ENCODE peak calls at places on chromosomes 16 and 17, in four cellular contexts. J is DMS153; R is ovary; Q is activated CD8-positive, alpha-beta memory T cell treated with anti-CD3 and anti-CD28 coated beads for 4 hours. H is an unnamed sample.

GRCh38 chr17:50381920-50382319 is 8.9 kb downstream of the EME1 start:
- DNase-seq in J (no peak), R (no peak), Q (no peak), H (no peak)

GRCh38 chr17:145671-146541 is 8.5 kb downstream of the SCGB1C2 start:
- DNase-seq in R (peak), Q (no peak), J (no peak), H (no peak)

GRCh38 chr17:45435481-45435880 is 2.8 kb upstream of the ARHGAP27 start:
- DNase-seq in R (no peak), J (no peak), Q (no peak), H (no peak)

GRCh38 chr17:28599311-28600184 is 723 bp upstream of the SPAG5 start:
- DNase-seq in R (peak), Q (peak), J (peak), H (peak)

GRCh38 chr17:40310882-40311391 is 2.0 kb downstream of the RARA start:
- DNase-seq in J (no peak), Q (no peak), R (peak), H (no peak)

GRCh38 chr17:4035081-4035680 is 70.9 kb upstream of the ATP2A3 start:
- DNase-seq in Q (no peak), R (no peak), J (no peak), H (no peak)

GRCh38 chr17:50203086-50203485 is 1.7 kb upstream of the COL1A1 start:
- DNase-seq in R (no peak), Q (no peak), J (no peak), H (no peak)

GRCh38 chr17:64384253-64385186 is 6.1 kb downstream of the PECAM1 start:
- DNase-seq in J (no peak), Q (no peak), R (no peak), H (no peak)

GRCh38 chr17:9957244-9957643 is 52.2 kb upstream of the RCVRN start:
- DNase-seq in R (no peak), Q (no peak), J (no peak), H (no peak)

GRCh38 chr16:66858740-66859396 is 14.7 kb downstream of the CA7 start:
- DNase-seq in Q (no peak), J (no peak), R (no peak), H (peak)

GRCh38 chr16:56549744-56550385 is 15.0 kb upstream of the MT4 start:
- DNase-seq in R (no peak), Q (no peak), J (no peak), H (no peak)

GRCh38 chr17:77609553-77610517 is 348.7 kb upstream of the TNRC6C start:
- DNase-seq in Q (peak), R (no peak), J (no peak), H (no peak)

GRCh38 chr16:15493416-15494181 is 59.2 kb downstream of the BMERB1 start:
- DNase-seq in R (no peak), Q (no peak), J (no peak), H (no peak)

GRCh38 chr16:80931985-80932720 is 74.5 kb downstream of the CMC2 start:
- DNase-seq in Q (no peak), J (no peak), R (peak), H (no peak)

GRCh38 chr17:80498242-80498919 is 22.0 kb upstream of the NPTX1 start:
- DNase-seq in Q (no peak), R (peak), J (no peak), H (no peak)

GRCh38 chr16:2282866-2283555 is 15.1 kb upstream of the RNPS1 start:
- DNase-seq in R (no peak), Q (no peak), J (no peak), H (no peak)

GRCh38 chr17:13921841-13922776 is 147.2 kb upstream of the COX10 start:
- DNase-seq in J (no peak), Q (no peak), R (no peak), H (no peak)

GRCh38 chr17:27548369-27548768 is 82.6 kb upstream of the LGALS9 start:
- DNase-seq in R (no peak), J (no peak), Q (no peak), H (no peak)

GRCh38 chr17:50426814-50427787 is 1.1 kb downstream of the ACSF2 start:
- DNase-seq in Q (no peak), J (no peak), R (peak), H (no peak)

H was measured in SHP77 treated with DMSO at 0.1 percent for 48 hours.